ENCODE peak calls at places on chromosomes 12 and 14, in eight cellular contexts. M is pancreas; P is amniotic epithelial cell; V is ureter; N is stimulated activated CD4-positive, alpha-beta T cell treated with anti-CD3 and anti-CD28 coated beads, Interleukin-1b, Interleukin-23, amount 100 ng/mL, for 4 hours; J is GM03348; I is dorsolateral prefrontal cortex; C is GM04504. U is an unnamed sample.

GRCh38 chr12:7905071-7905470 is 30.9 kb downstream of the SLC2A3 start:
- DNase-seq in J (no peak), C (no peak), I (no peak), N (no peak), M (no peak), P (no peak), V (no peak), U (no peak)

GRCh38 chr14:95260537-95261440 is 58.9 kb downstream of the CLMN start:
- DNase-seq in I (no peak), P (peak; percentile 56), C (no peak), J (no peak), N (no peak), M (peak; percentile 59), V (no peak), U (no peak)

GRCh38 chr12:96120359-96121100 is 73.6 kb upstream of the ELK3 start:
- DNase-seq in P (no peak), C (no peak), V (no peak), M (no peak), I (no peak), J (no peak), N (no peak), U (no peak)

GRCh38 chr14:20757963-20758362 is 10.2 kb upstream of the EDDM3B start:
- DNase-seq in M (peak; percentile 45), P (no peak), I (no peak), J (no peak), V (no peak), N (peak; percentile 6), C (no peak), U (no peak)

GRCh38 chr14:105907276-105907675 is 380.9 kb downstream of the TMEM121 start:
- DNase-seq in J (no peak), C (no peak), I (no peak), M (no peak), V (no peak), N (no peak), P (no peak), U (no peak)

GRCh38 chr12:65325183-65325582 is 46.7 kb downstream of the MSRB3 start:
- DNase-seq in P (no peak), V (no peak), M (no peak), J (no peak), C (no peak), N (no peak), I (no peak), U (no peak)

GRCh38 chr14:23575086-23575485 is 3.5 kb downstream of the JPH4 start:
- DNase-seq in C (no peak), J (no peak), N (no peak), I (no peak), V (no peak), P (no peak), M (no peak), U (no peak)

GRCh38 chr12:88960213-88960878 is 380.1 kb upstream of the KITLG start:
- DNase-seq in V (no peak), M (no peak), J (peak; percentile 4), C (no peak), I (no peak), N (no peak), P (peak; percentile 38), U (no peak)

GRCh38 chr14:102570334-102570995 is 22.0 kb upstream of the RCOR1 start:
- DNase-seq in C (no peak), N (no peak), M (no peak), I (no peak), V (no peak), J (no peak), P (no peak), U (no peak)

GRCh38 chr14:31090872-31091764 is 64.9 kb upstream of the STRN3 start:
- DNase-seq in I (no peak), C (peak; percentile 88), P (peak; percentile 95), N (no peak), J (peak; percentile 80), M (peak; percentile 45), V (no peak), U (peak; percentile 70)

GRCh38 chr12:3280967-3281366 is 203.8 kb downstream of the TSPAN9 start:
- DNase-seq in P (no peak), I (no peak), V (no peak), N (no peak), C (no peak), M (no peak), J (no peak), U (no peak)

GRCh38 chr12:107843351-107844311 is 69.1 kb downstream of the ASCL4 start:
- DNase-seq in V (no peak), N (no peak), C (no peak), I (no peak), P (no peak), M (peak; percentile 9), J (peak; percentile 55), U (no peak)

GRCh38 chr14:54830650-54831049 is 72.0 kb downstream of the GCH1 start:
- DNase-seq in V (no peak), P (no peak), J (no peak), I (no peak), N (no peak), M (no peak), C (no peak), U (no peak)

GRCh38 chr14:76716285-76716684 is 45.0 kb upstream of the VASH1 start:
- DNase-seq in P (no peak), I (no peak), J (no peak), N (no peak), C (no peak), M (no peak), V (no peak), U (no peak)

GRCh38 chr14:75373616-75374015 is 54.2 kb upstream of the JDP2 start:
- DNase-seq in C (no peak), I (peak; percentile 50), P (no peak), M (no peak), V (no peak), N (no peak), J (no peak), U (no peak)

GRCh38 chr14:71662291-71662790 is 269.9 kb upstream of the RGS6 start:
- DNase-seq in P (no peak), C (no peak), J (no peak), I (no peak), V (no peak), M (no peak), N (no peak), U (no peak)

GRCh38 chr12:58540480-58541299 is 379.6 kb downstream of the LRIG3 start:
- DNase-seq in N (no peak), M (peak; percentile 73), J (peak; percentile 76), I (peak; percentile 57), V (peak; percentile 75), P (peak; percentile 87), C (peak; percentile 80), U (peak; percentile 56)

GRCh38 chr14:92122351-92122677 is 545 bp downstream of the CPSF2 start:
- DNase-seq in M (no peak), N (peak; percentile 17), V (no peak), I (no peak), P (peak; percentile 37), J (peak; percentile 43), C (no peak), U (no peak)

GRCh38 chr14:70753518-70753953 is 55.8 kb downstream of the MAP3K9 start:
- DNase-seq in P (no peak), C (no peak), V (no peak), I (no peak), N (no peak), J (no peak), M (peak; percentile 65), U (no peak)

GRCh38 chr12:120599672-120600537 is 18.7 kb upstream of the POP5 start:
- DNase-seq in P (no peak), C (no peak), N (no peak), J (no peak), M (no peak), V (no peak), I (no peak), U (no peak)

GRCh38 chr14:64417042-64417770 is 29.1 kb downstream of the MTHFD1 start:
- DNase-seq in P (peak; percentile 60), M (no peak), J (peak; percentile 15), C (no peak), V (no peak), N (no peak), I (no peak), U (no peak)

GRCh38 chr14:22549981-22550670 is 38.9 kb downstream of the DAD1 start:
- DNase-seq in I (no peak), J (no peak), V (no peak), P (no peak), C (no peak), N (no peak), M (no peak), U (no peak)

GRCh38 chr12:30973171-30973570 is 46.6 kb downstream of the TSPAN11 start:
- DNase-seq in N (no peak), I (no peak), J (no peak), M (no peak), P (no peak), V (no peak), C (no peak), U (no peak)

GRCh38 chr14:77603654-77604270 is 12.7 kb downstream of the SPTLC2 start:
- DNase-seq in V (no peak), J (no peak), C (no peak), I (no peak), M (no peak), N (no peak), P (peak; percentile 76), U (no peak)

GRCh38 chr12:42648061-42648460 is 58.5 kb upstream of the PRICKLE1 start:
- DNase-seq in P (no peak), I (no peak), M (no peak), J (no peak), V (no peak), C (no peak), N (no peak), U (no peak)

GRCh38 chr12:48311313-48311712 is 39.4 kb downstream of the ZNF641 start:
- DNase-seq in C (no peak), N (no peak), P (no peak), M (no peak), I (no peak), J (no peak), V (no peak), U (no peak)

GRCh38 chr12:113381237-113381636 is 22.4 kb downstream of the SDS start:
- DNase-seq in J (no peak), V (no peak), N (no peak), I (no peak), C (no peak), M (no peak), P (peak; percentile 6), U (no peak)

GRCh38 chr12:124625867-124626675 is 58.7 kb upstream of the NCOR2 start:
- DNase-seq in N (no peak), I (no peak), V (peak; percentile 86), C (peak; percentile 54), P (peak; percentile 75), J (peak; percentile 93), M (peak; percentile 30), U (peak; percentile 15)

GRCh38 chr12:123109319-123109772 is 41.5 kb downstream of the PITPNM2 start:
- DNase-seq in C (no peak), V (no peak), N (no peak), M (no peak), I (no peak), J (no peak), P (no peak), U (no peak)

GRCh38 chr14:80216818-80217217 is 5.5 kb upstream of the DIO2 start:
- DNase-seq in C (no peak), I (no peak), N (no peak), P (no peak), M (no peak), J (no peak), V (no peak), U (no peak)

GRCh38 chr12:110813298-110813697 is 33.5 kb upstream of the CCDC63 start:
- DNase-seq in P (no peak), V (no peak), I (no peak), C (no peak), M (no peak), N (no peak), J (no peak), U (no peak)

GRCh38 chr14:96881713-96882112 is 84.5 kb downstream of the VRK1 start:
- DNase-seq in P (no peak), N (no peak), V (no peak), C (no peak), M (no peak), I (no peak), J (no peak), U (no peak)

GRCh38 chr12:130236421-130236820 is 74.2 kb downstream of the FZD10 start:
- DNase-seq in N (no peak), I (no peak), J (no peak), C (no peak), P (no peak), M (no peak), V (no peak), U (no peak)

GRCh38 chr12:125330645-125331341 is 265.6 kb downstream of the AACS start:
- DNase-seq in V (peak; percentile 59), I (peak; percentile 70), N (peak; percentile 43), P (no peak), C (no peak), J (peak; percentile 93), M (peak; percentile 63), U (peak; percentile 16)